ENCODE peak calls at places on chromosomes 13 and 19, in eight cellular contexts. D, V, J, X, U, R, H and E are unnamed samples. For H3K27me3, the result is how much of the 10 kb centered on the place peaks cover.

GRCh38 chr13:46983881-46984280 is 87.0 kb upstream of the HTR2A start:
- DNase-seq in D (no peak), V (peak), J (peak), X (no peak), U (no peak), R (no peak), H (no peak), E (no peak)

GRCh38 chr13:113860051-113860471 is 3.8 kb downstream of the GAS6 start:
- DNase-seq in D (no peak), V (no peak), J (no peak), X (no peak), U (no peak), R (no peak), H (peak), E (no peak)

GRCh38 chr13:94433055-94433947 is 46.2 kb downstream of the DCT start:
- DNase-seq in D (no peak), V (no peak), J (no peak), X (no peak), U (no peak), R (no peak), H (no peak), E (no peak)

GRCh38 chr19:5046339-5047039 is 77.6 kb downstream of the KDM4B start:
- DNase-seq in D (no peak), V (peak), J (peak), X (peak), U (peak), R (no peak), H (no peak), E (no peak)

GRCh38 chr19:10808937-10809655 is 26.9 kb downstream of the TMED1 start:
- DNase-seq in D (no peak), V (peak), J (peak), X (no peak), U (no peak), R (no peak), H (no peak), E (no peak)

GRCh38 chr13:98451676-98452105 is 125.2 kb downstream of the STK24 start:
- DNase-seq in D (peak), V (peak), J (peak), X (peak), U (no peak), R (peak), H (no peak), E (no peak)

GRCh38 chr19:53432088-53432661 is 391 bp downstream of the ZNF761 start:
- DNase-seq in D (no peak), V (peak), J (peak), X (peak), U (peak), R (no peak), H (peak), E (no peak)

GRCh38 chr13:114108894-114109293 is 23.5 kb downstream of the RASA3 start:
- DNase-seq in D (peak), V (no peak), J (no peak), X (peak), U (no peak), R (no peak), H (peak), E (no peak)

GRCh38 chr19:34308381-34309367 is 54.3 kb downstream of the GARRE1 start:
- DNase-seq in D (no peak), V (no peak), J (peak), X (no peak), U (no peak), R (no peak), H (no peak), E (no peak)

GRCh38 chr19:11574689-11575088 is 2.8 kb downstream of the ACP5 start:
- DNase-seq in D (no peak), V (no peak), J (no peak), X (no peak), U (no peak), R (no peak), H (no peak), E (no peak)

GRCh38 chr13:50276550-50276949 is 261.3 kb downstream of the KCNRG start:
- DNase-seq in D (no peak), V (no peak), J (no peak), X (no peak), U (no peak), R (no peak), H (no peak), E (no peak)

GRCh38 chr13:51451134-51451466 is 1.7 kb downstream of the INTS6 start:
- DNase-seq in D (no peak), V (no peak), J (no peak), X (no peak), U (no peak), R (no peak), H (no peak), E (no peak)

GRCh38 chr19:38266981-38267597 is 2.7 kb downstream of the SPINT2 start:
- DNase-seq in D (no peak), V (peak), J (peak), X (no peak), U (no peak), R (no peak), H (no peak), E (peak)

GRCh38 chr13:100542546-100543156 is 45.9 kb downstream of the GGACT start:
- DNase-seq in D (no peak), V (peak), J (peak), X (no peak), U (no peak), R (no peak), H (peak), E (no peak)

GRCh38 chr13:40600145-40600751 is 66.2 kb downstream of the FOXO1 start:
- DNase-seq in D (no peak), V (no peak), J (no peak), X (no peak), U (no peak), R (no peak), H (no peak), E (no peak)

DNA sequence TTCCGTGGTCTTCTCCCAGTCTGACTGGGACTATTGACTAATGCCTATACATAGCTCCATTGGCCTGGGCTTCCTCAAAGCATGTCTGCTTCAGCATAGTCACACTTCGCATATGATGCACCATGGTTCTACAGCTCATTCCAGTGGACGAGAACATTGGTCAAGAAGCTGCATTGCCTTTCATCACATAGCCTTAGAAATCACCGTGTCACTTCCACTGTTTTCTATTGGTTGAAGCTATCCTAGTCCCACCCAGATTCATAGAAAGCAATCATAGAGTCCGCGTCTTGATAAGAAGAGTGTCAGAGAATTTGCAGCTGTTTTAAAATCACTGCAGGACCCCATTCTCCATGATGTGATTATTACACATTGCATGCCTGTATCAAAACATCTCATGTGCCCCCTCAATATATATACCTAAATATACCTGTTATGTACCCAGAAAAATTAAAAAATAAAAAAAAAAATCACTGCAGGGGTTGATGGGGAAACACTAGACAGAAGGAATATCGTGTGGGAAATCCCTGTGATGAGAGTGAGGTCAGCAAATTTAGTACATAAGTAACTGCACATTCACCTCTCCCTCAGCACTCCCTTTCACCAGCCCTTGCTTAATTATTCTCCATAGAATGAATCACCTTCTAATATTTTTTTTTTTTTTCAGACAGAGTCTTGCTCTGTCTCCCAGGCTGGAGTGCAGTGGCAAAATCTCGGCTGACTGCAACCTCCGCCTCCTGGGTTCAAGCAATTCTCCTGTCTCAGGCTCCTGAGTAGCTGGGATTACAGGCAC is 2.1 kb upstream of the ARHGAP33 start:
- DNase-seq in D (no peak), V (no peak), J (peak), X (no peak), U (no peak), R (no peak), H (no peak), E (peak)
- H3K4me3 ChIP-seq in D (no peak), V (no peak), J (no peak), X (no peak), U (no peak), R (no peak), H (no peak), E (no peak)

GRCh38 chr19:45147835-45148676 is 12.7 kb downstream of the NKPD1 start:
- DNase-seq in D (no peak), V (no peak), J (no peak), X (no peak), U (no peak), R (no peak), H (no peak), E (no peak)
- TF ChIP-seq CTCF in D (no peak), V (peak), J (no peak), X (no peak), U (no peak), R (no peak), H (no peak), E (no peak)

GRCh38 chr13:48500652-48501197 is 32.2 kb downstream of the RCBTB2 start:
- DNase-seq in D (no peak), V (peak), J (peak), X (no peak), U (peak), R (no peak), H (no peak), E (peak)

GRCh38 chr13:48496796-48497195 is 36.1 kb downstream of the RCBTB2 start:
- DNase-seq in D (no peak), V (no peak), J (no peak), X (no peak), U (no peak), R (no peak), H (no peak), E (no peak)

GRCh38 chr13:48496271-48496670 is 36.6 kb downstream of the RCBTB2 start:
- DNase-seq in D (no peak), V (no peak), J (no peak), X (no peak), U (no peak), R (no peak), H (no peak), E (no peak)

GRCh38 chr13:48494874-48495273 is 38.0 kb downstream of the RCBTB2 start:
- DNase-seq in D (no peak), V (no peak), J (no peak), X (no peak), U (no peak), R (no peak), H (no peak), E (no peak)

DNA sequence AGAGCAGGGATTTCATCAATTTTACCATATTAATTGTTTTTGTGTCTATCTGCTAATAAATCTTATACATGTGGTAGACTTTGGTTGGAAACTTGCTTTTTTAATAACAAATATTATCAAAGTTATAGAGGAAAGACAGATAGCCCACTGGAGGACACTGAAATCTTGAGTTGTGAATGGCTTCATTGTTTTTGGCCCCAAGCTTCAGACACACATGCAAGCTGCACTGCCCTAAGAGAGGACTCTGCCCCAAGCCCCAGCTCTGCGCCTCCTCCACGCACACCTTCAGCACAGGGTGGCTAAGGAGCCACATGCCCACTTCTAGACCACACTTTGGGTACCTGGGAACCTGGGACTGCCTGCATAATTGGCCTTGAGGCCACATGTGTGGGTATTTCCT is 35.2 kb downstream of the RCBTB2 start:
- DNase-seq in D (no peak), V (no peak), J (no peak), X (no peak), U (no peak), R (no peak), H (no peak), E (no peak)
- H3K27me3 ChIP-seq in D (under half), V (under half), J (under half), X (under half), U (under half), R (under half), H (under half), E (under half)

GRCh38 chr19:40808497-40808896 is 9.5 kb downstream of the EGLN2 start:
- DNase-seq in D (no peak), V (no peak), J (no peak), X (no peak), U (no peak), R (no peak), H (no peak), E (no peak)

GRCh38 chr19:40808021-40808325 is 9.0 kb downstream of the EGLN2 start:
- DNase-seq in D (no peak), V (no peak), J (no peak), X (no peak), U (no peak), R (no peak), H (no peak), E (no peak)

GRCh38 chr19:40810160-40810559 is 11.2 kb downstream of the EGLN2 start:
- DNase-seq in D (no peak), V (no peak), J (no peak), X (no peak), U (no peak), R (no peak), H (no peak), E (no peak)

GRCh38 chr19:40807147-40808020 is 8.4 kb downstream of the EGLN2 start:
- DNase-seq in D (no peak), V (no peak), J (no peak), X (no peak), U (no peak), R (no peak), H (no peak), E (no peak)

GRCh38 chr19:40809358-40810086 is 10.5 kb downstream of the EGLN2 start:
- DNase-seq in D (no peak), V (no peak), J (no peak), X (peak), U (no peak), R (no peak), H (no peak), E (no peak)
- H3K4me3 ChIP-seq in D (peak), V (no peak), J (no peak), X (peak), U (no peak), R (peak), H (no peak), E (no peak)

GRCh38 chr13:32790731-32791130 is 204.5 kb downstream of the PDS5B start:
- DNase-seq in D (no peak), V (no peak), J (no peak), X (no peak), U (no peak), R (no peak), H (no peak), E (no peak)
- TF ChIP-seq CTCF in D (no peak), V (peak), J (no peak), X (no peak), U (no peak), R (no peak), H (no peak), E (no peak)

GRCh38 chr13:24036115-24036514 is 124.4 kb upstream of the SPATA13 start:
- DNase-seq in D (no peak), V (no peak), J (peak), X (no peak), U (peak), R (no peak), H (no peak), E (no peak)

GRCh38 chr13:24039621-24040475 is 120.7 kb upstream of the SPATA13 start:
- DNase-seq in D (no peak), V (no peak), J (no peak), X (no peak), U (peak), R (no peak), H (no peak), E (no peak)

GRCh38 chr13:24040835-24041234 is 119.7 kb upstream of the SPATA13 start:
- DNase-seq in D (no peak), V (no peak), J (no peak), X (no peak), U (peak), R (no peak), H (no peak), E (no peak)

GRCh38 chr13:24038846-24039330 is 121.6 kb upstream of the SPATA13 start:
- DNase-seq in D (no peak), V (no peak), J (peak), X (no peak), U (peak), R (no peak), H (no peak), E (peak)

GRCh38 chr13:24038405-24038804 is 122.1 kb upstream of the SPATA13 start:
- DNase-seq in D (no peak), V (peak), J (peak), X (no peak), U (peak), R (no peak), H (no peak), E (no peak)
- H3K27me3 ChIP-seq in D (under half), V (under half), J (under half), X (under half), U (under half), R (under half), H (under half), E (under half)

GRCh38 chr19:51010066-51010795 is 8.8 kb upstream of the KLK8 start:
- DNase-seq in D (no peak), V (no peak), J (no peak), X (no peak), U (no peak), R (no peak), H (no peak), E (no peak)
- H3K4me3 ChIP-seq in D (no peak), V (no peak), J (no peak), X (no peak), U (no peak), R (no peak), H (no peak), E (no peak)

DNA sequence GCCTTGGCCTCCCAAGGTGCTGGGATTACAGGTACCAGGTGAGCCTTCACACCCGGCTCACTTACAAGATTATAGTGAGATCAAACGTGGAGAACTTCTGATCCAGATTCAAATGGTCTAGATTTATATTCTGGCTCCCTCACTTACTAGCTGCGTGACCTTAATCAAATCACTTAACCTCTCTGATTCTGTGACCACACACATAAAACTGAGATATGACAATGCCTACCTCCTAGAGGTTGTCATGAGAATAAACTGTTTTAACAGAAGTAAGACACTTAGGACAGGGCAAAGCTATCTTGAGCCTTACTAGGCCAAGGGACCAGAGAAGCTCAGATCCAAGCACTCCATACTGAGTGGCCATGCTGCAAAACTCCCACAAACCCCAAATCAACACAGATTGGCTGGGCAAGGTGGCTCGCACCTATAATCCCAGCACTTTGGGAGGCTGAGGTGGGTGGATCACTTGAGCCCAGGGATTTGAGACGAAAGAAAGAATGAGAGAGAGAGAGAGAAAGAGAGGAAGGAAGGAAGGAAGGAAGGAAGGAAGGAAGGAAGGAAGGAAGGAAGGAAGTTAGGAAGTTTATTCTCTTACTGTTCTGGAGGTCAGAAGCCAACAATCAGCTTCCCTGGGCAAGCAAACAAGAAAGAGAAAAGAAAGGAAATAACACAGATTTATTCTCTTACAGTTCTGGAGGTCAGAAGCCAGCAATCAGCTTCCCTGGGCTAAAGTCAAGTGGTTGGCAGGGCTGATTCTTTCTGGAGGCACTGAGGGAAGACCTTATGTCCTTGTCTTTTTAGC is 46.1 kb upstream of the MAP3K10 start:
- DNase-seq in D (no peak), V (no peak), J (no peak), X (no peak), U (no peak), R (no peak), H (no peak), E (no peak)
- TF ChIP-seq CTCF in D (no peak), V (no peak), J (no peak), X (no peak), U (no peak), R (no peak), H (no peak), E (no peak)

GRCh38 chr19:16325671-16326400 is 1.2 kb downstream of the KLF2 start:
- DNase-seq in D (peak), V (no peak), J (peak), X (peak), U (peak), R (no peak), H (peak), E (no peak)

GRCh38 chr19:16327131-16327450 is 2.5 kb downstream of the KLF2 start:
- DNase-seq in D (no peak), V (no peak), J (no peak), X (no peak), U (no peak), R (no peak), H (peak), E (no peak)

GRCh38 chr19:16327501-16327900 is 2.9 kb downstream of the KLF2 start:
- DNase-seq in D (no peak), V (no peak), J (no peak), X (no peak), U (no peak), R (no peak), H (no peak), E (no peak)

GRCh38 chr19:16325161-16325527 is 518 bp downstream of the KLF2 start:
- DNase-seq in D (no peak), V (no peak), J (no peak), X (peak), U (peak), R (no peak), H (peak), E (no peak)

DNA sequence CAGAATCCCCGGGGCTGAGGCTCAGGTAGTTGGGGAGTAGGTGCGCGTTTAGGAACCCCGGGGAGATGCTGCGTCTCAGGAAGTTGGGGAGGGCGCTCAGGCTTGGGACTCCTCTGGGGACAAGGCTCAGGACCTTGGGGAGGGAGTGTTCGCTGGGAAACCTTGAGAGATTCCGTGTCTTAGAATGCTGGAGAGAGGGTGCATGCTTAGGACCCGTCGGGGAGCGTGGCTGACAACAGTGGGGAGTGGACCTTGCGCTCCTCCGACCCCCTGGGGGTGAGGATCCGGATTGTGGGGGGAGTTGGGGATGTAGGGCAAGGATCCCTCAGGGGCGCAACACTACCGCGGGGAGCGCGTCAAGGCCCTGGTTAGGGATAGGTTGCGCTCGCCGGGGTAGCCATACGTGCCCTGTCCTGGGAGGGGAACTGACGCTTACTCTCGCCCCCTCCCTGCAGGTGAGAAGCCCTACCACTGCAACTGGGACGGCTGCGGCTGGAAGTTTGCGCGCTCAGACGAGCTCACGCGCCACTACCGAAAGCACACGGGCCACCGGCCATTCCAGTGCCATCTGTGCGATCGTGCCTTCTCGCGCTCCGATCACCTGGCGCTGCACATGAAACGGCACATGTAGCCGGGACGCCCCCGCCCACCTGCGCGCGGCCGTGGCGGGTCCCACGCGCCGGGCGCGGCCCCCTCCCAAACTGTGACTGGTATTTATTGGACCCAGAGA is 1.9 kb downstream of the KLF2 start:
- DNase-seq in D (no peak), V (no peak), J (peak), X (peak), U (peak), R (no peak), H (peak), E (no peak)
- H3K27me3 ChIP-seq in D (under half), V (under half), J (under half), X (under half), U (under half), R (under half), H (under half), E (under half)